ENCODE peak calls at places on chromosomes 4 and X, in six cellular contexts. A is H9, C is progenitor cell of endocrine pancreas, R is tibial nerve, F is RWPE1, M is fibroblast of mammary gland. Y is an unnamed sample.

GRCh38 chr4:20773144-20773997 is 73.1 kb downstream of the PACRGL start:
- DNase-seq in R (no peak), A (peak), F (peak), C (peak), M (peak), Y (peak)

GRCh38 chr4:148442830-148443549 is 776 bp upstream of the NR3C2 start:
- DNase-seq in R (no peak), F (no peak), C (no peak), M (no peak), A (no peak), Y (no peak)

GRCh38 chrX:13599491-13599890 is 30.1 kb downstream of the EGFL6 start:
- DNase-seq in A (no peak), R (no peak), C (no peak), M (no peak), F (no peak), Y (no peak)

GRCh38 chr4:7511509-7511908 is 76.8 kb upstream of the PSAPL1 start:
- DNase-seq in R (no peak), A (no peak), F (no peak), C (no peak), M (no peak), Y (no peak)

GRCh38 chrX:1545776-1546408 is 8.9 kb upstream of the P2RY8 start:
- DNase-seq in F (no peak), R (no peak), A (no peak), M (no peak), C (no peak), Y (no peak)

GRCh38 chr4:84529169-84529751 is 30.2 kb upstream of the NKX6-1 start:
- DNase-seq in C (no peak), F (peak), A (no peak), M (peak), R (no peak), Y (no peak)

GRCh38 chrX:30196322-30196721 is 19.0 kb upstream of the MAGEB2 start:
- DNase-seq in A (no peak), R (no peak), C (no peak), M (no peak), F (peak), Y (no peak)

GRCh38 chrX:12447448-12448154 is 309.3 kb downstream of the FRMPD4 start:
- DNase-seq in A (no peak), C (no peak), M (peak), F (peak), R (no peak), Y (no peak)

GRCh38 chr4:6228158-6229067 is 28.1 kb upstream of the JAKMIP1 start:
- DNase-seq in R (no peak), M (no peak), C (no peak), A (peak), F (no peak), Y (no peak)

GRCh38 chrX:39875834-39876625 is 221.7 kb downstream of the BCOR start:
- DNase-seq in M (no peak), A (no peak), F (no peak), C (no peak), R (no peak), Y (no peak)

GRCh38 chr4:69098470-69098869 is 2.2 kb downstream of the UGT2B7 start:
- DNase-seq in A (no peak), R (no peak), M (no peak), F (no peak), C (no peak), Y (no peak)

GRCh38 chr4:105994061-105994460 is 98.8 kb downstream of the NPNT start:
- DNase-seq in F (no peak), C (no peak), A (no peak), M (no peak), R (no peak), Y (no peak)

GRCh38 chrX:57906790-57907189 is 3.5 kb downstream of the ZXDA start:
- DNase-seq in R (no peak), C (no peak), F (no peak), M (peak), A (no peak), Y (no peak)

GRCh38 chr4:187541666-187542065 is 453.9 kb upstream of the ZFP42 start:
- DNase-seq in M (no peak), C (no peak), F (peak), R (no peak), A (no peak), Y (no peak)

GRCh38 chr4:105725623-105726022 is 17.0 kb downstream of the GSTCD start:
- DNase-seq in M (no peak), R (no peak), F (no peak), C (no peak), A (no peak), Y (no peak)

GRCh38 chr4:82905205-82905604 is 4.7 kb downstream of the THAP9 start:
- DNase-seq in C (no peak), M (peak), A (no peak), R (no peak), F (no peak), Y (no peak)

GRCh38 chr4:134202557-134202956 is 968 bp upstream of the PABPC4L start:
- DNase-seq in M (peak), R (no peak), A (no peak), F (no peak), C (no peak), Y (no peak)

GRCh38 chrX:2501246-2502102 is 698 bp upstream of the DHRSX start:
- DNase-seq in A (no peak), F (no peak), M (no peak), R (no peak), C (no peak), Y (no peak)

GRCh38 chr4:6112606-6113290 is 87.6 kb downstream of the JAKMIP1 start:
- DNase-seq in R (no peak), M (no peak), F (no peak), A (no peak), C (no peak), Y (no peak)

GRCh38 chr4:55291227-55291629 is 54.8 kb upstream of the SRD5A3 start:
- DNase-seq in M (peak), A (no peak), C (no peak), R (no peak), F (no peak), Y (no peak)

GRCh38 chr4:138014664-138015288 is 227.4 kb downstream of the SLC7A11 start:
- DNase-seq in C (no peak), A (no peak), M (no peak), F (no peak), R (no peak), Y (no peak)

GRCh38 chr4:118076958-118077766 is 42.9 kb downstream of the NDST3 start:
- DNase-seq in F (no peak), A (peak), R (no peak), M (peak), C (no peak), Y (peak)

DNA sequence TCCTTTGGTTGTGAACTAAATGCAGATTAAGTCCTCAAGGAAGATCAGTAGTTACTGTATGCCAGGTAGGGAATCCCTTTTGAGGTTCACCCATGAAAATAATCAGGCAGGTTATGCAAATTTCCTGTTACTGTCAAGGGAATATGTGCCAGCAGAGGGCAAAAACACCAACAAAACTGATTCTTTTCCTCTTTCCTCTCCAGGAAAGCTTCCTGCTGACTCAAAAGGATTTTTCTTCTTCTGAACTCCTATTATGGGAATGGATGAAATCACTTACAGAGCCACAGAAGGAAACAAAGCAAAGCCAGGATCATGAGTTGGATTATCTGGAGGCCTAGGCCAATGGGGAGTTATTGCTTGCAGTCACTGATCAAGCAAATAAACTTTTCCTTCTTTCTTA is 49.8 kb downstream of the TMPRSS11F start:
- DNase-seq in C (no peak), A (no peak), R (no peak), M (no peak), F (peak), Y (no peak)
- TF ChIP-seq CTCF in C (no peak), A (no peak), R (no peak), M (no peak), F (no peak), Y (peak)

DNA sequence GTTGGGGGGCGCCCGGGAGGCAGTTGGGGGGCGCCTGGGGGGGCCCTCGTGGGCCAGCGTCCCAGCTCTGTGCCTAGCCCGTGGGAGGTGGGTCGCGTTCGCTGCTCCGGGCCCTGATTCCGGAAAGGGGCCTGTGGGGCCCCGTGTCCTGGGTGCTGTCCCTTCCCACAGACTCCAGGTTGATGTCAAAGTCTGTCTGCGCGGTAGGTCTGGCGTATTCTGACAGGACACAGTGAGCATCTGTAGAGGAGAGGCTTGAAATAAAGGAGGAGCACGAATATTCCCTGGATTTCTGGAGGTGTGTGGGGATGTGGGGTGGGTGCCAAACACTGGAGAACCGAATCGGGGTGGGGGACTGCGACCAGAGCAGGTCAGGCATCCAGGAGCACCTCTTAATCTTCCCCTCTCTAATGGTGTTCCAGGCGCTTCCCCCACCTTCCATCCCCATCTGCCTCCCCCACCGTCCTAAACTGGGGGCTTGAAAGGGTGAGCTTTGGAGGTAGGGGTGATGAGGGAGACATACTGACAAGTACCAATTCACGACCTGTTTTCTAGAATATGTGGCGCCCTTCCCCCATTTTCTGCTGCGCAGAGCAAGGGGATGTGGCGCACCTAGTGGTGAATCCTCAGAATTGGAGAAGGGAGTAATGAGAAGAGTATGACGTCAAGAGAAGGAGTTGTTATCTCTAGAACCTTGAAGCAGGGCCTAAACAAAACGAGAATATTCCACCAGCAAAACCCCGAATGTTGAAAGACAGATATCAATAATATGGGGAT is 873 bp downstream of the GPRASP1 start:
- DNase-seq in A (no peak), C (no peak), M (peak), R (no peak), F (no peak), Y (peak)
- TF ChIP-seq CTCF in A (peak), C (peak), M (peak), R (peak), F (no peak), Y (no peak)

DNA sequence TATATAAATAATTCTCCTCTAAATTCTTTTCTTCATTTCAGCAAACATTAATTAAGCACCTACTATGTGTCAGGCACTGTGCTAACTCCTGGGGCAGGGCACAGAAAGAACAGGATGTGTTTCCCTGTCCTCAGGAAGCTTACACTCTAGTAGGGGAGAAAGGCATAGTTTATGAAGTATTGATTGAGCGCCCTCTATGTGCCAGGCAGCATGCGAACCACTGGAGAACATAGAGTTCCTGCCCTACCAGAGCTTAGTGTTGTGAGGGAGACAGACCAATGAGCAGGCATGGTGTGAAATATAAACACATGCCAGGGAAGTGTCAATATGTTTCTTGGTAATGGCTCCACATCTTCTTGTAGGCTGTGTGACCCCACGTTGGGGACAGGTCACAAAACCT is 3.7 kb downstream of the ADGRG4 start:
- DNase-seq in A (no peak), M (no peak), R (no peak), C (no peak), F (no peak), Y (no peak)
- TF ChIP-seq CTCF in A (peak), M (no peak), R (no peak), C (no peak), F (no peak), Y (no peak)

DNA sequence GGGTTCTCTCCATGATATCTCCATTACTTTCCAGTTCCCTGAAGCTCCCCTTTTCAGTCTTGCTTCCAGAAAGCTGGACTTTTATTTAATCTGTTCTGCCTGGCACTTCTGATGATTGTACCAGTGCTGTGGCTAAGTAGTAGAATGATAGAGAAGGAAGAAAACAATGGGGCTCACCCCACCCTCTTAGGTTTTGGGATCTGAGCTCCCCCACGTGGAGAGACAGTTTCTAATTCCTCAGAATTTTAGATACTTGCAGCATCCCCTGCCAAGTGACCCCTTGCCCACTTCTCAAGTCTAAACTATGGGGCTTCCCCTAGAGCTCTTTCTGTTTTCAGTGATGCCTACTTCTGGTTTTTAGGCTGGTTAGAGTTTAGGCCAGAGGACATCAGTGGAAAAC is 73.9 kb downstream of the GC start:
- DNase-seq in R (no peak), C (no peak), M (no peak), F (no peak), A (no peak), Y (no peak)
- TF ChIP-seq CTCF in R (no peak), C (no peak), M (no peak), F (no peak), A (peak), Y (no peak)

GRCh38 chrX:115966920-115967319 is 203.6 kb upstream of the AGTR2 start:
- DNase-seq in M (peak), C (no peak), A (no peak), F (no peak), R (no peak), Y (no peak)

GRCh38 chrX:115970718-115971117 is 199.8 kb upstream of the AGTR2 start:
- DNase-seq in F (no peak), A (no peak), M (no peak), R (no peak), C (no peak), Y (no peak)

GRCh38 chrX:115972717-115973116 is 197.8 kb upstream of the AGTR2 start:
- DNase-seq in F (no peak), R (no peak), M (peak), C (no peak), A (no peak), Y (no peak)

GRCh38 chrX:115968436-115969252 is 201.9 kb upstream of the AGTR2 start:
- DNase-seq in F (peak), R (no peak), A (peak), C (peak), M (peak), Y (peak)
- TF ChIP-seq CTCF in F (peak), R (no peak), A (peak), C (peak), M (peak), Y (no peak)

DNA sequence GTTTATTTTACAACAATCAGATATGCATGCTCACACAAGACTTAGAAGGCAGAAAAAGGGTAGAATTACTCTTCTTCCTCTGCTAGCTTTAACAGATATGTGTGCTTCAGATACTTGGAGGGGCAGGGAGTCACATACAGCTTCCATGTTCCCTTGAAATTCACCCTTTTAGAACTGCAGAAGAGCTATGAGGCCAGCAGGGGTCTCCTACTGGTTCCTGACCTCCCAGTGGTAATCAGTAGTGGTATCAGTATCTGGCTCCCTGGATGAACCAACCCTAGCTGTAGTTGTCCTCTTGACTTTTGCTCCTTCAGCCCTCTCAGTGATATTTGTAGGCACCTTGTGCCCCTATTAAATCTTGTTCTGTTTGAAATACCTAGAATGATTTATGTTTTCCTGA is 81.5 kb downstream of the RCHY1 start:
- DNase-seq in R (no peak), A (peak), C (no peak), F (peak), M (peak), Y (peak)
- TF ChIP-seq CTCF in R (no peak), A (peak), C (peak), F (no peak), M (peak), Y (peak)

GRCh38 chr4:182809417-182810102 is 107.6 kb downstream of the DCTD start:
- DNase-seq in R (no peak), C (no peak), M (no peak), F (peak), A (no peak), Y (peak)
- TF ChIP-seq CTCF in R (no peak), C (peak), M (no peak), F (no peak), A (peak), Y (no peak)

DNA sequence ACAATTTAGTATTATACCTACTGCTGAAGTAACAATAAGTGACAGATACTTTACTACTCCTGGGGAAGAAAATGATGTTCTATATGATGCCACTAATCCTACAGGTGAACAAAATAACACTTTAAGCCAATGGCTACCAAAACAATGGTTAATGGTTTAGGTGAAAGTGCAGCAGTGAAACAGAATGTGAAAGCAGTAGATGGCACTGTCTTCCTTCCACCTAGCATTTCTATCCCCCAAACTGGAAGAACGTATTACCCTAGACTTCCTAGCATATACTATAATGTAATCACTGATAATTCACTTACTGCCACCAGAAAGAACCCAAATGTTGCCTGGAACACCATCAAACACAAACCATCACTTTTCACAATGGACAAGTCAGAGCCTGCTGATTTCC is 18.9 kb upstream of the CABS1 start:
- DNase-seq in C (no peak), M (no peak), R (no peak), F (no peak), A (no peak), Y (no peak)
- TF ChIP-seq CTCF in C (no peak), M (no peak), R (no peak), F (no peak), A (peak), Y (no peak)

GRCh38 chrX:64570204-64570603 is 175.0 kb upstream of the MTMR8 start:
- DNase-seq in A (peak), F (no peak), C (no peak), R (no peak), M (no peak), Y (no peak)
- TF ChIP-seq CTCF in A (peak), F (no peak), C (peak), R (no peak), M (no peak), Y (peak)

Y was measured in endothelial cell.